ENCODE peak calls at places on chromosomes 6 and 20, in eight cellular contexts. I is fibroblast of mammary gland, N is upper lobe of right lung, A is epithelial cell of proximal tubule, Q is choroid plexus epithelial cell, D is ovary, H is lower leg skin, Y is OCI-LY7. X is an unnamed sample.
A peak's percentile ranks its signal among the peaks of the same experiment; 100 is the strongest.

GRCh38 chr20:46572181-46572580 is 21.7 kb upstream of the OCSTAMP start:
- DNase-seq in I (no peak), N (no peak), A (no peak), Q (no peak), D (peak; percentile 57), H (no peak), Y (no peak), X (peak; percentile 61)

GRCh38 chr6:37624606-37625574 is 72.8 kb downstream of the MDGA1 start:
- DNase-seq in I (peak; percentile 17), N (peak; percentile 89), A (no peak), Q (no peak), D (peak; percentile 62), H (no peak), Y (no peak), X (peak; percentile 58)

GRCh38 chr20:44052166-44052565 is 134.8 kb downstream of the JPH2 start:
- DNase-seq in I (no peak), N (peak; percentile 50), A (no peak), Q (no peak), D (no peak), H (no peak), Y (no peak), X (no peak)

GRCh38 chr20:53586640-53587039 is 7.0 kb downstream of the ZNF217 start:
- DNase-seq in I (no peak), N (no peak), A (no peak), Q (no peak), D (no peak), H (no peak), Y (no peak), X (no peak)

GRCh38 chr6:7219310-7219709 is 93.7 kb downstream of the SSR1 start:
- DNase-seq in I (peak; percentile 74), N (no peak), A (no peak), Q (peak; percentile 40), D (no peak), H (no peak), Y (no peak), X (no peak)

GRCh38 chr6:69665437-69665836 is 131.4 kb downstream of the LMBRD1 start:
- DNase-seq in I (no peak), N (no peak), A (no peak), Q (no peak), D (no peak), H (no peak), Y (no peak), X (no peak)

GRCh38 chr20:36122931-36123288 is 31.6 kb upstream of the EPB41L1 start:
- DNase-seq in I (no peak), N (no peak), A (no peak), Q (no peak), D (no peak), H (no peak), Y (no peak), X (no peak)

GRCh38 chr20:22333885-22334545 is 250.4 kb downstream of the FOXA2 start:
- DNase-seq in I (peak; percentile 66), N (peak; percentile 67), A (no peak), Q (peak; percentile 82), D (no peak), H (peak; percentile 34), Y (peak; percentile 66), X (peak; percentile 25)

GRCh38 chr6:20444786-20445271 is 43.1 kb downstream of the E2F3 start:
- DNase-seq in I (peak; percentile 49), N (no peak), A (no peak), Q (no peak), D (no peak), H (no peak), Y (no peak), X (no peak)

GRCh38 chr6:3669916-3670315 is 81.6 kb downstream of the PXDC1 start:
- DNase-seq in I (no peak), N (no peak), A (no peak), Q (no peak), D (no peak), H (no peak), Y (no peak), X (no peak)

GRCh38 chr6:13395272-13396237 is 67.2 kb upstream of the TBC1D7 start:
- DNase-seq in I (peak; percentile 80), N (no peak), A (no peak), Q (peak; percentile 90), D (peak; percentile 40), H (peak; percentile 50), Y (peak; percentile 32), X (peak; percentile 69)

GRCh38 chr6:38846844-38847243 is 131.7 kb downstream of the DNAH8 start:
- DNase-seq in I (peak; percentile 68), N (no peak), A (no peak), Q (peak; percentile 26), D (no peak), H (no peak), Y (no peak), X (no peak)

GRCh38 chr6:31737315-31738047 is 1.2 kb upstream of the CLIC1 start:
- DNase-seq in I (peak; percentile 30), N (no peak), A (no peak), Q (peak; percentile 53), D (no peak), H (no peak), Y (no peak), X (no peak)

GRCh38 chr6:52365871-52366540 is 4.1 kb downstream of the PAQR8 start:
- DNase-seq in I (no peak), N (no peak), A (no peak), Q (peak; percentile 51), D (no peak), H (no peak), Y (no peak), X (no peak)

GRCh38 chr20:33038243-33038642 is 6.8 kb downstream of the BPIFB6 start:
- DNase-seq in I (no peak), N (no peak), A (no peak), Q (no peak), D (no peak), H (no peak), Y (no peak), X (no peak)

GRCh38 chr20:50107086-50107645 is 5.8 kb downstream of the UBE2V1 start:
- DNase-seq in I (no peak), N (no peak), A (no peak), Q (no peak), D (no peak), H (no peak), Y (no peak), X (no peak)

GRCh38 chr6:144639654-144640053 is 354.5 kb downstream of the UTRN start:
- DNase-seq in I (no peak), N (no peak), A (no peak), Q (no peak), D (no peak), H (no peak), Y (no peak), X (no peak)

GRCh38 chr6:28927856-28928255 is 4.1 kb upstream of the TRIM27 start:
- DNase-seq in I (no peak), N (no peak), A (no peak), Q (no peak), D (no peak), H (no peak), Y (no peak), X (no peak)

GRCh38 chr6:21390537-21391213 is 202.9 kb upstream of the SOX4 start:
- DNase-seq in I (no peak), N (no peak), A (no peak), Q (no peak), D (no peak), H (no peak), Y (no peak), X (no peak)

GRCh38 chr20:25197173-25197869 is 1.8 kb downstream of the ENTPD6 start:
- DNase-seq in I (no peak), N (no peak), A (no peak), Q (no peak), D (no peak), H (no peak), Y (no peak), X (no peak)
- H3K4me3 ChIP-seq in I (no peak overlapping the region), N (peak overlapping the region; percentile 92), A (peak overlapping the region; percentile 95), Q (peak overlapping the region; percentile 84), D (no peak overlapping the region), H (no peak overlapping the region), Y (no peak overlapping the region), X (peak overlapping the region; percentile 98)

GRCh38 chr6:24856246-24856599 is 57.5 kb upstream of the ARMH2 start:
- DNase-seq in I (no peak), N (no peak), A (no peak), Q (no peak), D (no peak), H (no peak), Y (no peak), X (no peak)
- TF ChIP-seq CTCF in I (no peak), N (no peak), A (no peak), Q (no peak), D (no peak), H (no peak), Y (no peak), X (peak; percentile 5)

GRCh38 chr6:437042-437402 is 45.5 kb downstream of the IRF4 start:
- DNase-seq in I (peak; percentile 91), N (no peak), A (no peak), Q (peak; percentile 29), D (no peak), H (no peak), Y (no peak), X (no peak)

GRCh38 chr6:435442-436307 is 44.1 kb downstream of the IRF4 start:
- DNase-seq in I (peak; percentile 70), N (no peak), A (no peak), Q (no peak), D (no peak), H (no peak), Y (no peak), X (no peak)

GRCh38 chr6:434051-434705 is 42.6 kb downstream of the IRF4 start:
- DNase-seq in I (no peak), N (no peak), A (no peak), Q (no peak), D (no peak), H (no peak), Y (no peak), X (no peak)

GRCh38 chr6:438634-439170 is 47.1 kb downstream of the IRF4 start:
- DNase-seq in I (no peak), N (no peak), A (no peak), Q (no peak), D (no peak), H (no peak), Y (no peak), X (no peak)

GRCh38 chr6:436308-437041 is 44.9 kb downstream of the IRF4 start:
- DNase-seq in I (peak; percentile 97), N (no peak), A (no peak), Q (peak; percentile 74), D (no peak), H (peak; percentile 56), Y (no peak), X (no peak)
- H3K4me3 ChIP-seq in I (peak overlapping the region; percentile 24), N (no peak overlapping the region), A (no peak overlapping the region), Q (no peak overlapping the region), D (no peak overlapping the region), H (no peak overlapping the region), Y (no peak overlapping the region), X (no peak overlapping the region)

DNA sequence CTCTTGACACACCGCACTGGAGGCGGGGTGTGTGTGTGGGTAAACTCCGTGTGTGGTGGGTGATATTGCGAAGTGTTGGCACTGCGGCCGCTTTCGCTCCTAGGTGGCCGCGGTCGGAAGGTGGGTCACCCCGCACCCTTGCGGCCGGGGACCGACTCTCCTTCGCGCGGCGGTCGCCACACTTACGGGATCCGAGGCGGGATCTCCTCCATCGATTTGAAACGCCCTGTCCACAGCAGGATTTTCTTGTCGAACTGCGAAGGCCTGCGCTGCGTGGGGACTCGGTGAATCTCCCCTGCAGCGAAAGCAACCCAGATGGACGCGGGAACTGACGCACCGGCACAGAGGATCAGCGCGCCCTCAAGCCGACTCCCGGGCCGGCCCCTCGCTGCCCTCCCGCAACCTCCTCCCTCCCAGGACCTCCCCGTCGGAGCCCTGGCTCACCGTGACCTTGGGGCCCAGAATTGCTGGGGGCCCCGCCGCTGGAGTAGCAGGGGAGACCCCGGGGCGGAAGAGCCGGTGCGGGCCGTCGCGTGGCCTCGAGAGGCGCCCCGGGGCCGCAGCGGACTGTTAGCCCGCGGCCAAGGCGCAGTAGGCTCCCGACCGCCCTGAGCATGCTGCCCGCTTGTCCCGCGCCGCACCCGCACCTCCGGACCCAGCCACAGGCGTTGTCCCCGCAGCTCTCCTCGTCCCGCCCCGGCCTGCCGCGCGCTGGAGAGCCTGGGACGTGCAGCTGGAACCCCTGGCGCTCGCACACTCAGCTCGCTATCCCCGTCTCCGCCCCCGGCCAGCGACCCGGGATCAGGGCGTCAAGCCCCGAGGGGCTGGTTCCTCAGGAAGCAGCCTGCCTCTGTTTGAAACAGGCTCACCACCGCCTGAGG is at the start of gene FAM162B:
- DNase-seq in I (peak; percentile 25), N (no peak), A (no peak), Q (peak; percentile 33), D (peak; percentile 58), H (no peak), Y (no peak), X (peak; percentile 81)
- TF ChIP-seq CTCF in I (no peak), N (no peak), A (no peak), Q (no peak), D (no peak), H (no peak), Y (no peak), X (peak; percentile 7)

X was measured in left ventricle myocardium inferior.